ENCODE peak calls at places on chromosome 15, in five cellular contexts. D is K562, J is H1, E is HepG2, P is GM12878. M is an unnamed sample.

GRCh38 chr15:71651750-71652186 is 158.6 kb upstream of the NR2E3 start:
- DNase-seq in D (no peak), J (peak), E (peak), P (peak), M (peak)

GRCh38 chr15:90300541-90300940 is 35.1 kb downstream of the NGRN start:
- DNase-seq in D (no peak), J (no peak), E (no peak), P (no peak), M (no peak)

GRCh38 chr15:48472756-48473155 is 141.5 kb downstream of the DUT start:
- DNase-seq in D (no peak), J (no peak), E (no peak), P (no peak), M (peak)

GRCh38 chr15:51076898-51077564 is 17.7 kb downstream of the TNFAIP8L3 start:
- DNase-seq in D (no peak), J (peak), E (no peak), P (peak), M (no peak)

GRCh38 chr15:68383161-68384074 is 48.5 kb downstream of the ITGA11 start:
- DNase-seq in D (peak), J (peak), E (peak), P (no peak), M (peak)

GRCh38 chr15:73952913-73953750 is 26.9 kb downstream of the LOXL1 start:
- DNase-seq in D (no peak), J (no peak), E (no peak), P (no peak), M (no peak)

GRCh38 chr15:86316699-86317378 is 237.2 kb downstream of the AGBL1 start:
- DNase-seq in D (no peak), J (no peak), E (no peak), P (no peak), M (no peak)

GRCh38 chr15:38049876-38050275 is 115.4 kb downstream of the TMCO5A start:
- DNase-seq in D (no peak), J (no peak), E (no peak), P (no peak), M (no peak)

GRCh38 chr15:76433798-76434400 is 97.3 kb downstream of the ISL2 start:
- DNase-seq in D (no peak), J (no peak), E (no peak), P (no peak), M (no peak)

GRCh38 chr15:99172989-99173388 is 68.1 kb downstream of the SYNM start:
- DNase-seq in D (no peak), J (no peak), E (peak), P (no peak), M (no peak)

GRCh38 chr15:41304149-41304548 is 28.2 kb downstream of the OIP5 start:
- DNase-seq in D (no peak), J (no peak), E (no peak), P (no peak), M (no peak)

GRCh38 chr15:100308222-100309007 is 33.4 kb downstream of the ADAMTS17 start:
- DNase-seq in D (no peak), J (no peak), E (no peak), P (no peak), M (no peak)

GRCh38 chr15:79160211-79160610 is 69.6 kb upstream of the RASGRF1 start:
- DNase-seq in D (no peak), J (no peak), E (no peak), P (no peak), M (no peak)

GRCh38 chr15:76195506-76196285 is 115.6 kb downstream of the ETFA start:
- DNase-seq in D (no peak), J (no peak), E (peak), P (no peak), M (no peak)

GRCh38 chr15:36356978-36357582 is 222.3 kb upstream of the CDIN1 start:
- DNase-seq in D (no peak), J (no peak), E (no peak), P (no peak), M (no peak)

GRCh38 chr15:82894971-82895520 is 57.5 kb downstream of the HOMER2 start:
- DNase-seq in D (no peak), J (peak), E (no peak), P (no peak), M (no peak)

GRCh38 chr15:42593143-42593542 is 17.7 kb downstream of the STARD9 start:
- DNase-seq in D (no peak), J (no peak), E (no peak), P (no peak), M (no peak)

GRCh38 chr15:70778258-70779076 is 15.1 kb upstream of the UACA start:
- DNase-seq in D (no peak), J (no peak), E (no peak), P (no peak), M (peak)

GRCh38 chr15:67091073-67091965 is 25.9 kb downstream of the SMAD3 start:
- DNase-seq in D (peak), J (no peak), E (no peak), P (peak), M (peak)

GRCh38 chr15:72925661-72926060 is 126.6 kb upstream of the NEO1 start:
- DNase-seq in D (no peak), J (no peak), E (no peak), P (no peak), M (no peak)

GRCh38 chr15:68528891-68529290 is 49.9 kb upstream of the CORO2B start:
- DNase-seq in D (no peak), J (no peak), E (no peak), P (no peak), M (no peak)

GRCh38 chr15:82850242-82850591 is 40.8 kb downstream of the WHAMM start:
- DNase-seq in D (peak), J (no peak), E (no peak), P (no peak), M (no peak)

GRCh38 chr15:31307270-31308184 is 19.1 kb upstream of the KLF13 start:
- DNase-seq in D (no peak), J (peak), E (no peak), P (no peak), M (no peak)

GRCh38 chr15:49927462-49927861 is 191.6 kb downstream of the ATP8B4 start:
- DNase-seq in D (no peak), J (no peak), E (no peak), P (no peak), M (no peak)

GRCh38 chr15:81297147-81297572 is 26.8 kb downstream of the STARD5 start:
- DNase-seq in D (no peak), J (no peak), E (no peak), P (no peak), M (no peak)

GRCh38 chr15:62521396-62521795 is 356.3 kb upstream of the C2CD4B start:
- DNase-seq in D (no peak), J (no peak), E (no peak), P (no peak), M (no peak)

GRCh38 chr15:60379466-60380274 is 18.1 kb downstream of the ANXA2 start:
- DNase-seq in D (no peak), J (no peak), E (peak), P (no peak), M (peak)

GRCh38 chr15:73598540-73599195 is 34.5 kb downstream of the NPTN start:
- DNase-seq in D (no peak), J (no peak), E (no peak), P (no peak), M (no peak)

GRCh38 chr15:85314653-85315052 is 65.8 kb upstream of the AKAP13 start:
- DNase-seq in D (no peak), J (no peak), E (no peak), P (no peak), M (no peak)

GRCh38 chr15:95804484-95804883 is 526.0 kb upstream of the NR2F2 start:
- DNase-seq in D (no peak), J (no peak), E (no peak), P (no peak), M (no peak)

DNA sequence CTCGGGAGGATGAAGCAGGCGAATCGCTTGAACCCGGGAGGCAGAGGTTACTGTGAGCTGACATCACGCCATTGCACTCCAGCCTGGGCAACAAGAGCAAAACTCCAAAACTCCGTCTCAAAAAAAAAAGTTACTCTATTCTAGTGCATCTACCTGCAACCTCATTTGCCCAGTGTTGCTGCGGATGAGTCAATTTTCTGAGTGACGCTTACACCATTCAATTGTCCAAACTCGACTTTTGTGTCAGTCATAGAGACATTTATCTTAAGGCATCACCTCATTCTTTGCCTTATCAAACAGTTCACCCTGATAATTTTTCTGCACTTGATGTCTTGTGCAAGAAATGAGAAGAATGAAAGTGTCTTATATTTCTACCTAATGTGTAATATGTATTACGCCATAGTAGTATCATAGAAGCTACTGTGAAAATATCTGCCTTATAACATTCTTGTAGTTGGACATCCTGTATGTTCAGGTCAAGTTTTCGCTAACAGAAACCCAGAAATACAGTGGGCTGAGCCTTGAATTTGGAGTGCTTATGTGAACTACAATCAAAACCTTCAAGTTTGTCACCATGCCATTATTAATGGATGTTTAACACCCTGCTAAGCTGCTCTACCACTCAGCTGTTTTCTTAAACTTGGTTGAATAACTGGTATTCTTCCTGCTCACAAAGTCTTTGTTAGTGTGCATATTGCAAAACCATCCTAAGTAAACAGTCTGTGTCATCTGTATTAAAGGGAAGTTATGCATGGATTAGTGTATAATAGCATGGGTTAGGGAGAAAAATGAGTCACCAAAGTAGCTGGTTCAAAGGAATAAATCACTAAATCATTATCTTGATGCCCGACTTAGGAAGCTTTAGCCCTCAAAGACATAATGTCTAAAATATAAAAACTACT is 531.0 kb upstream of the NR2F2 start:
- DNase-seq in D (no peak), J (no peak), E (peak), P (no peak), M (peak)
- TF ChIP-seq HDAC2 in D (no peak), J (no peak), E (no peak), P (no peak), M (no peak)

GRCh38 chr15:25862469-25863066 is 559 bp downstream of the ATP10A start:
- DNase-seq in D (no peak), J (peak), E (no peak), P (no peak), M (no peak)

GRCh38 chr15:25859838-25860645 is 3.1 kb downstream of the ATP10A start:
- DNase-seq in D (no peak), J (no peak), E (no peak), P (no peak), M (no peak)

GRCh38 chr15:25862087-25862468 is 1.0 kb downstream of the ATP10A start:
- DNase-seq in D (no peak), J (no peak), E (no peak), P (no peak), M (no peak)

GRCh38 chr15:25858952-25859760 is 4.0 kb downstream of the ATP10A start:
- DNase-seq in D (no peak), J (no peak), E (no peak), P (no peak), M (no peak)

GRCh38 chr15:25860885-25861866 is 2.0 kb downstream of the ATP10A start:
- DNase-seq in D (no peak), J (no peak), E (no peak), P (no peak), M (no peak)
- TF ChIP-seq HDAC2 in D (no peak), J (no peak), E (no peak), P (no peak), M (no peak)

GRCh38 chr15:65084500-65085206 is 8.1 kb downstream of the KBTBD13 start:
- DNase-seq in D (no peak), J (no peak), E (peak), P (no peak), M (no peak)

GRCh38 chr15:65081270-65081669 is 4.7 kb downstream of the KBTBD13 start:
- DNase-seq in D (no peak), J (no peak), E (no peak), P (no peak), M (no peak)

GRCh38 chr15:65081758-65082157 is 5.2 kb downstream of the KBTBD13 start:
- DNase-seq in D (no peak), J (no peak), E (no peak), P (no peak), M (no peak)

GRCh38 chr15:65083262-65083701 is 6.7 kb downstream of the KBTBD13 start:
- DNase-seq in D (no peak), J (no peak), E (no peak), P (no peak), M (no peak)

GRCh38 chr15:65082303-65082958 is 5.9 kb downstream of the KBTBD13 start:
- DNase-seq in D (no peak), J (no peak), E (no peak), P (no peak), M (no peak)
- TF ChIP-seq HDAC2 in D (no peak), J (no peak), E (no peak), P (no peak), M (no peak)

DNA sequence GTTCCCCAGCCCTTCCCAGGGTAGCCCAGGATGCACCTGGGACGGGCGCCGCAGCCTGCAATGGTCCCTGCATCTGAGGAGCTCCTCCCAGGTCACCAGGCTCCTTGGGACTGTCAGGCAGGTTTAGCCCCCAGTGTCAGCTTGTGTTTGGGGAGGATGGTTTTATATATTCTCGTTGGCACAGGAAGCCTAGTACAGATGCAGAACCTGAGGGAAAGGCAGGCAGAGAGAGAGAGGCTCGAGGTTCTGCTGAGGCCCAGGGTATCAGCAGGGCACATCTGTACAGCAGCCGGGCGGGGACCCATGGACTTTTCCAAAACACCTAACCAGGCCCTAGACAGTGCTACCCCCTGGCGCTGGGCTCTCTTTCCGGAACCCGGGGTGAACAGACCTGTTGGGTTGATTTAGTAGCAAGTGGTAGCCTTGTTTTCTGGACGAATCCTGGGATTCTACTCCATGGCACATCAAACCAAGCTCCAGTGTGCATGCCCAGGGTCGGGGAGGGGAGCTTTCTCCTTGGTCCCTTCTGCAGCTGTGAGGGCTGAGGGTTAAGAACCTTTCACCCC is 8.6 kb downstream of the PAK6 start:
- DNase-seq in D (no peak), J (no peak), E (no peak), P (no peak), M (no peak)
- TF ChIP-seq HDAC2 in D (no peak), J (no peak), E (no peak), P (no peak), M (no peak)

M was measured in A549.